ENCODE peak calls at places on chromosomes 5 and 9, in four cellular contexts. B, W, Z and I are unnamed samples.

GRCh38 chr5:151327585-151327984 is 19.8 kb downstream of the SLC36A2 start:
- DNase-seq in B (no peak), W (no peak), Z (no peak), I (no peak)

GRCh38 chr5:2534970-2535369 is 216.5 kb downstream of the IRX2 start:
- DNase-seq in B (no peak), W (no peak), Z (no peak), I (no peak)

GRCh38 chr5:150644058-150644457 is 3.6 kb downstream of the SYNPO start:
- DNase-seq in B (peak; percentile 59), W (peak; percentile 32), Z (no peak), I (no peak)

GRCh38 chr9:98402272-98402840 is 146.9 kb upstream of the TBC1D2 start:
- DNase-seq in B (no peak), W (peak; percentile 58), Z (no peak), I (peak; percentile 16)

GRCh38 chr9:113221800-113222481 is 597 bp downstream of the SLC31A1 start:
- DNase-seq in B (peak; percentile 36), W (no peak), Z (no peak), I (no peak)

GRCh38 chr5:14250094-14250777 is 107.1 kb downstream of the TRIO start:
- DNase-seq in B (peak; percentile 92), W (no peak), Z (peak; percentile 58), I (no peak)

GRCh38 chr9:14433841-14434511 is 120.0 kb upstream of the NFIB start:
- DNase-seq in B (peak; percentile 35), W (no peak), Z (no peak), I (no peak)

GRCh38 chr5:124655943-124656459 is 90.4 kb downstream of the ZNF608 start:
- DNase-seq in B (peak; percentile 67), W (no peak), Z (no peak), I (no peak)

GRCh38 chr9:70091553-70091952 is 47.9 kb downstream of the MAMDC2 start:
- DNase-seq in B (no peak), W (no peak), Z (no peak), I (no peak)

GRCh38 chr5:2167671-2168070 is 284.9 kb upstream of the IRX4 start:
- DNase-seq in B (no peak), W (peak; percentile 28), Z (no peak), I (no peak)

GRCh38 chr5:15538516-15538915 is 38.5 kb downstream of the FBXL7 start:
- DNase-seq in B (no peak), W (no peak), Z (no peak), I (no peak)

GRCh38 chr9:111038336-111039202 is at the start of gene LPAR1:
- DNase-seq in B (peak; percentile 8), W (peak; percentile 84), Z (peak; percentile 63), I (peak; percentile 59)

GRCh38 chr5:54832066-54832465 is 153.3 kb downstream of the ESM1 start:
- DNase-seq in B (no peak), W (no peak), Z (no peak), I (no peak)

GRCh38 chr5:58294598-58295298 is 165.1 kb downstream of the PLK2 start:
- DNase-seq in B (no peak), W (no peak), Z (no peak), I (no peak)

GRCh38 chr5:130024006-130024405 is 119.7 kb downstream of the CHSY3 start:
- DNase-seq in B (no peak), W (no peak), Z (no peak), I (no peak)

GRCh38 chr9:28503573-28503972 is 930.3 kb upstream of the C9orf72 start:
- DNase-seq in B (no peak), W (no peak), Z (no peak), I (no peak)

GRCh38 chr5:164013077-164013670 is 507.8 kb downstream of the MAT2B start:
- DNase-seq in B (peak; percentile 91), W (no peak), Z (no peak), I (no peak)

GRCh38 chr5:176637556-176637955 is 7.1 kb downstream of the EIF4E1B start:
- DNase-seq in B (no peak), W (no peak), Z (no peak), I (no peak)

GRCh38 chr9:129138476-129139232 is 27.4 kb downstream of the PTPA start:
- DNase-seq in B (peak; percentile 25), W (peak; percentile 92), Z (no peak), I (no peak)

GRCh38 chr5:151553130-151553670 is 37.9 kb downstream of the FAT2 start:
- DNase-seq in B (no peak), W (no peak), Z (no peak), I (no peak)

GRCh38 chr5:35990941-35991592 is at the start of gene UGT3A1:
- DNase-seq in B (no peak), W (no peak), Z (no peak), I (no peak)

GRCh38 chr9:125650271-125650737 is 56.7 kb downstream of the MAPKAP1 start:
- DNase-seq in B (peak; percentile 39), W (no peak), Z (no peak), I (no peak)

GRCh38 chr9:125652771-125653170 is 54.2 kb downstream of the MAPKAP1 start:
- DNase-seq in B (no peak), W (no peak), Z (no peak), I (no peak)

GRCh38 chr9:125649826-125650225 is 57.2 kb downstream of the MAPKAP1 start:
- DNase-seq in B (no peak), W (no peak), Z (no peak), I (no peak)

GRCh38 chr9:125654121-125654520 is 52.9 kb downstream of the MAPKAP1 start:
- DNase-seq in B (no peak), W (no peak), Z (no peak), I (no peak)

GRCh38 chr9:125651907-125652306 is 55.1 kb downstream of the MAPKAP1 start:
- DNase-seq in B (no peak), W (no peak), Z (no peak), I (no peak)
- H3K4me1 ChIP-seq in B (peaks cover 4% of the 10 kb centered on the region), W (no peaks in the 10 kb centered on the region), Z (peaks cover 30% of the 10 kb centered on the region), I (peaks cover 30% of the 10 kb centered on the region)

GRCh38 chr5:119291056-119291455 is 64.8 kb upstream of the TNFAIP8 start:
- DNase-seq in B (no peak), W (no peak), Z (no peak), I (no peak)

GRCh38 chr5:119290607-119291006 is 65.2 kb upstream of the TNFAIP8 start:
- DNase-seq in B (no peak), W (no peak), Z (no peak), I (no peak)

GRCh38 chr5:119290161-119290569 is 65.7 kb upstream of the TNFAIP8 start:
- DNase-seq in B (peak; percentile 90), W (no peak), Z (no peak), I (no peak)

GRCh38 chr5:119293202-119293829 is 62.5 kb upstream of the TNFAIP8 start:
- DNase-seq in B (no peak), W (no peak), Z (no peak), I (no peak)

DNA sequence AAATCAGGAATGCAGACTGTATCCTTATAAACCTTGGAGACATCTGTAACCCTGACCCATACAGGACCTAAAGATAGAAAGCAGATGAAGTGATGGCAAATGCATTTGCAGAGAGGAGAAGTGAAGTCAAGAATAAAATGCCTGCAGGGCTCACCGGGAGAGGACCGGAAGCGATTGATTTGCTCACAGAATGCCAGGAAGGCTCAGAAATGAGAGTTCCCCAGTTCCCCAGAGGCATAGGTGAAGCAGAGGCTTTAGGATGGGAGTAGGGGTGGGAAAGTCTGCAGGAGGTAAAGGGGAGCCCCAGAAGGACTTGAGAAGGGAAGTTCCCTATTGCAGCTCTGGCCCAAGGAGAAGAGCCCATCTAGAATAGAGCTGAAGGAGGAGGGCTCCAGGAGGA is 63.9 kb upstream of the TNFAIP8 start:
- DNase-seq in B (no peak), W (no peak), Z (no peak), I (no peak)
- H3K4me1 ChIP-seq in B (peaks cover 14% of the 10 kb centered on the region), W (no peaks in the 10 kb centered on the region), Z (peaks cover 39% of the 10 kb centered on the region), I (peaks cover 41% of the 10 kb centered on the region)

GRCh38 chr9:91844170-91844569 is 105.9 kb downstream of the ROR2 start:
- DNase-seq in B (peak; percentile 2), W (no peak), Z (peak; percentile 53), I (no peak)
- H3K4me1 ChIP-seq in B (peaks cover 3% of the 10 kb centered on the region), W (no peaks in the 10 kb centered on the region), Z (peaks cover 15% of the 10 kb centered on the region), I (no peaks in the 10 kb centered on the region)

GRCh38 chr9:131677051-131677444 is 62.8 kb downstream of the RAPGEF1 start:
- DNase-seq in B (peak; percentile 29), W (no peak), Z (no peak), I (no peak)
- H3K4me1 ChIP-seq in B (peaks cover 47% of the 10 kb centered on the region), W (peaks cover 21% of the 10 kb centered on the region), Z (peaks cover 82% of the 10 kb centered on the region), I (peaks cover 38% of the 10 kb centered on the region)

DNA sequence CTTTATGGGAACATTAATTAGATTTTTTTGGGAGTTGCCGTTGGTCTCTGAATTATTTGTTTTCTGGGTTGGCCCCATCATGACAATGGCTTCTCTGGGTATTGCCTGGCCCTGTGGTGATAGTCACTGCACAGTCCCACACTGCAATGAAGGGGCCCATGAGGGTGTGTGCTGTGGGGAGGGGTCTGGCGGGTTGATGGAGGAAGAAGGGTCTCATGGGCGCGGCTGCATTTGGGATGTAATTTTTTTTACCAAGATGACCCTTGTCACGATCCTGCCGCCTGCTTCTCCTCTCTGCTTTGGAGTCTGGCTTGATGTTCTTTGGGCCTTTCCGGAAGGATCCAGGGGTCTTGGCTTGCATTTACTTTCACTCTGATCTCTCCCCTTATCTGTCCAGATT is 44.1 kb downstream of the WNK2 start:
- DNase-seq in B (no peak), W (no peak), Z (no peak), I (no peak)
- H3K4me1 ChIP-seq in B (peaks cover 3% of the 10 kb centered on the region), W (no peaks in the 10 kb centered on the region), Z (no peaks in the 10 kb centered on the region), I (peaks cover 20% of the 10 kb centered on the region)

GRCh38 chr9:33228606-33229005 is 11.4 kb upstream of the SPINK4 start:
- DNase-seq in B (no peak), W (peak; percentile 34), Z (no peak), I (no peak)
- H3K4me1 ChIP-seq in B (peaks cover 4% of the 10 kb centered on the region), W (no peaks in the 10 kb centered on the region), Z (peaks cover 14% of the 10 kb centered on the region), I (peaks cover 40% of the 10 kb centered on the region)

GRCh38 chr5:86814315-86814714 is 196.6 kb downstream of the COX7C start:
- DNase-seq in B (no peak), W (no peak), Z (no peak), I (no peak)

GRCh38 chr5:86814907-86815306 is 197.2 kb downstream of the COX7C start:
- DNase-seq in B (no peak), W (no peak), Z (no peak), I (no peak)
- H3K4me1 ChIP-seq in B (no peaks in the 10 kb centered on the region), W (no peaks in the 10 kb centered on the region), Z (no peaks in the 10 kb centered on the region), I (no peaks in the 10 kb centered on the region)

GRCh38 chr9:130201399-130201873 is 29.2 kb downstream of the NCS1 start:
- DNase-seq in B (no peak), W (peak; percentile 72), Z (no peak), I (no peak)
- H3K4me1 ChIP-seq in B (peaks cover 8% of the 10 kb centered on the region), W (no peaks in the 10 kb centered on the region), Z (peaks cover 14% of the 10 kb centered on the region), I (peaks cover 11% of the 10 kb centered on the region)

GRCh38 chr9:136533775-136534157 is 12.1 kb downstream of the NOTCH1 start:
- DNase-seq in B (peak; percentile 36), W (no peak), Z (peak; percentile 86), I (no peak)
- H3K4me1 ChIP-seq in B (no peaks in the 10 kb centered on the region), W (no peaks in the 10 kb centered on the region), Z (peaks cover 92% of the 10 kb centered on the region), I (peaks cover 14% of the 10 kb centered on the region)

GRCh38 chr5:167307042-167307441 is 984.4 kb upstream of the WWC1 start:
- DNase-seq in B (no peak), W (no peak), Z (no peak), I (no peak)

GRCh38 chr5:167305591-167306213 is 985.7 kb upstream of the WWC1 start:
- DNase-seq in B (no peak), W (no peak), Z (no peak), I (no peak)

GRCh38 chr5:167304834-167305469 is 986.5 kb upstream of the WWC1 start:
- DNase-seq in B (no peak), W (no peak), Z (no peak), I (no peak)

GRCh38 chr5:167303582-167303981 is 987.9 kb upstream of the WWC1 start:
- DNase-seq in B (no peak), W (no peak), Z (no peak), I (no peak)
- H3K4me1 ChIP-seq in B (no peaks in the 10 kb centered on the region), W (no peaks in the 10 kb centered on the region), Z (no peaks in the 10 kb centered on the region), I (no peaks in the 10 kb centered on the region)